ENCODE peak calls at places on chromosomes 13 and 19, in four cellular contexts. M is suprapubic skin, S is tibial nerve, H is stomach. O is an unnamed sample.

GRCh38 chr13:92959790-92960189 is 266.8 kb upstream of the GPC6 start:
- DNase-seq in M (no peak), S (no peak), H (no peak), O (no peak)

GRCh38 chr13:44249439-44249838 is 124.2 kb upstream of the SERP2 start:
- DNase-seq in M (peak; percentile 66), S (peak; percentile 46), H (no peak), O (peak; percentile 91)

GRCh38 chr13:108629353-108629752 is at the start of gene MYO16:
- DNase-seq in M (no peak), S (no peak), H (no peak), O (no peak)

GRCh38 chr13:32051156-32051555 is 19.6 kb downstream of the FRY start:
- DNase-seq in M (no peak), S (no peak), H (no peak), O (no peak)

GRCh38 chr19:53432088-53432661 is 391 bp downstream of the ZNF761 start:
- DNase-seq in M (peak; percentile 73), S (no peak), H (peak; percentile 27), O (peak; percentile 76)

GRCh38 chr13:95349267-95349666 is 48.0 kb upstream of the ABCC4 start:
- DNase-seq in M (no peak), S (no peak), H (no peak), O (no peak)

GRCh38 chr19:4284176-4284958 is 5.3 kb downstream of the SHD start:
- DNase-seq in M (no peak), S (no peak), H (no peak), O (no peak)

GRCh38 chr19:55820037-55820436 is 11.8 kb downstream of the NLRP11 start:
- DNase-seq in M (no peak), S (no peak), H (no peak), O (no peak)

GRCh38 chr19:52778811-52779210 is 7.8 kb downstream of the ZNF600 start:
- DNase-seq in M (no peak), S (no peak), H (no peak), O (no peak)

GRCh38 chr19:7191946-7192691 is 102.1 kb downstream of the INSR start:
- DNase-seq in M (no peak), S (no peak), H (no peak), O (no peak)

GRCh38 chr13:92224052-92224821 is 825.8 kb downstream of the GPC5 start:
- DNase-seq in M (no peak), S (no peak), H (no peak), O (no peak)

GRCh38 chr13:77300176-77301141 is 26.4 kb downstream of the MYCBP2 start:
- DNase-seq in M (no peak), S (no peak), H (no peak), O (no peak)

GRCh38 chr19:50206191-50206590 is 2.8 kb downstream of the MYH14 start:
- DNase-seq in M (no peak), S (no peak), H (no peak), O (no peak)

GRCh38 chr19:36488816-36489138 is 584 bp downstream of the ZNF566 start:
- DNase-seq in M (no peak), S (no peak), H (no peak), O (no peak)

GRCh38 chr13:106212436-106213010 is 322.9 kb downstream of the EFNB2 start:
- DNase-seq in M (no peak), S (no peak), H (no peak), O (no peak)

GRCh38 chr13:59963383-59963782 is 200.3 kb downstream of the DIAPH3 start:
- DNase-seq in M (no peak), S (no peak), H (no peak), O (no peak)

GRCh38 chr13:106752584-106753202 is 184.8 kb upstream of the ARGLU1 start:
- DNase-seq in M (no peak), S (no peak), H (no peak), O (no peak)

GRCh38 chr13:26658972-26659371 is 101.5 kb downstream of the WASF3 start:
- DNase-seq in M (no peak), S (no peak), H (no peak), O (no peak)

GRCh38 chr19:12796146-12797071 is 5.1 kb downstream of the JUNB start:
- DNase-seq in M (peak; percentile 87), S (no peak), H (peak; percentile 79), O (peak; percentile 91)

GRCh38 chr13:73914119-73914518 is 220.1 kb downstream of the KLF12 start:
- DNase-seq in M (no peak), S (no peak), H (no peak), O (no peak)

GRCh38 chr13:42364613-42365000 is 92.7 kb downstream of the AKAP11 start:
- DNase-seq in M (no peak), S (no peak), H (no peak), O (no peak)

DNA sequence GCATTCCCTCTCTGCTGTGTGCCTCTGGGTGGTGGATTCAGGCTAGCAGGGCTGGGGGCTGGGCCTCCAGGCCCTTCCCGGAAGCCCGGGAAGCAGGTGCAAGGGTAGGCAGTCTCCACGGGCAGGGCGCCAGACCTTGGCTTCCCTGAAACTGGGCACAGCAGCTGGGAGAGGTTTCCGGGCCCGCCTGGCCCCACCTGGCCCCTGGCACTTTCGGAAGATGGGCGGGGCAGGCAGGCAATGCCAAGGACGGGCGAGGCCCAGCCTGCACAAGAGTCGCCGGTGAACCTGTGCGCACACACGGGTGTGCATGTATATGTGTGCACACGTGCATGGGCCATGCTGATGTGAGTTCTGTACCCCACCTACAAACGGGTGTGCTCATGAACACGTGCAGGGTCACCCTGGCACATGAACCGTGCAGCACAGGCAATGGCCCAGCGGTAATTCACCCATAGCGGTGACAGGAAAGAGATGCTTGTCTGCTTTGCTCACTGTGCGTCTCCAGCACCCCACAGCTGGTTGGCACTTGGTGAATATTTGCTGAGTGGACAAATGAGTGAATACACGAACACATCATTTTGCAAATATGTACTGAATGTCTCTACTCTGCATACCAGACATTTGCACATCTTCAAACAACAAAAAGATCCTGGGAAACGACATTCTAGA is 15.3 kb downstream of the GADD45B start:
- DNase-seq in M (peak; percentile 85), S (no peak), H (peak; percentile 98), O (no peak)
- TF ChIP-seq EP300 in M (no peak), S (peak; percentile 10), H (no peak), O (no peak)

DNA sequence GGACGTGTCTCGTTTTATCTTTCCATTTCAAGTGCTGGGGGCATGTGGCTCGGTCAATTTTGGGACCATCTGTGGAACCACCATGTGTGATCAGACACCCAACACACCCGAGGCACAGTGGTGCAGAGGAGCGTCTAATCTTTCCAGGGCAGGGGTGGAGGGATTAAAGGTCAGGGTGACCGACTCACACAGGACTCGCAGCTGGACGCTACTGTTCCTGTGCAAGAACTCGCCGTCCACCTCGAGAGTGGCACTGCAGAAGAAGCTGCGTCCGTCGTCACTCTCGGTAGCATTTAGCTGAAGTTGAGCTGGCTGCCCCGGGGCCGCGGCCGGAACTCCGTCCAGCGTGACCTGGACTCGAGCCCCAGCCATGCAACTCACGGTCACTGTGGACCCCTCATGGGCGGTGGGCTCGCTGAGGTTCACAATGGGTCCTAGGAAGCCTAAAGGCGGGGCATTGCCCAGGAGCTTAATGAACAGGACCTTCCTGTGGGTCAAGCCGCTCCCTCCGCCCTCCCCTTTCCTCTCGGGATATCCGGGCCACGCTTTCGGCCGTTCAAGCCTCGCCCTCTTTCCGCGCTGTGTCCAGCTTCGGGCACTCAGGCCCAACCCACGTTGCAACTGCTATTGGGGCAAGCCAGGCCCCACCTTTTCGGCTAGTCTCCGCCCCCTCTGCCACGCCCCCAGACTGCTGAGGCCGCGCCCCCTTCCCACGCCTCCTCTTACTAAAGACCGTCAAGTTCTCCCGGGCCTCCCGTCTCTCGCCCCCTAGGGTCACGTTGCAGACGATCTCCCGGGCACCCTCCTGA is 1.2 kb upstream of the RAVER1 start:
- DNase-seq in M (peak; percentile 98), S (peak; percentile 92), H (peak; percentile 97), O (peak; percentile 98)
- TF ChIP-seq CTCF in M (no peak), S (no peak), H (no peak), O (no peak)

GRCh38 chr13:19088416-19088815 is 93.2 kb downstream of the TUBA3C start:
- DNase-seq in M (no peak), S (no peak), H (no peak), O (no peak)

GRCh38 chr13:19085876-19086275 is 95.7 kb downstream of the TUBA3C start:
- DNase-seq in M (no peak), S (no peak), H (no peak), O (no peak)

GRCh38 chr13:19083340-19083739 is 98.3 kb downstream of the TUBA3C start:
- DNase-seq in M (no peak), S (no peak), H (no peak), O (no peak)

GRCh38 chr13:19089315-19089714 is 92.3 kb downstream of the TUBA3C start:
- DNase-seq in M (no peak), S (no peak), H (no peak), O (no peak)

DNA sequence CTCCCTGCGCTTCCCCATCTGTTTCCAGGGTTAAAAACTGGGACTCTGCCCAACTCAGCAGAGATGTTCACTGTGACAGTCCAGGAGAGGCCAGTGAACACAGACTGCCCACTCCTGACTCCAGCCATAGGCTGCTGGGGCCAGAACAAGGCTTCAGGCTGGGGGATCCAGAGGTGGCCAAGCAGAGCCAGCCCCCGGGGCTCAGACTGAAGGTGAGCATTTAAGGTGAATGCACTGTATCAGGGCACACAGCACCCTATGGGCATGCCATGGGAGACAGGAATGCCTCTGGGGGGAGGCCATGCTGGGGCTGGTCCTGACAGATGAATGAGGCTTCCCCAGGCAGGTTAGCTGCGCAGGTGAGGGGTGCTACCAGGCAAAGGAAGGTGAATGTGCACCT is 96.4 kb downstream of the TUBA3C start:
- DNase-seq in M (no peak), S (no peak), H (no peak), O (no peak)
- H3K4me3 ChIP-seq in M (no peak overlapping the region), S (no peak overlapping the region), H (no peak overlapping the region), O (no peak overlapping the region)

GRCh38 chr19:28553005-28553404 is 659.9 kb downstream of the UQCRFS1 start:
- DNase-seq in M (no peak), S (no peak), H (no peak), O (no peak)
- TF ChIP-seq EP300 in M (no peak), S (no peak), H (no peak), O (no peak)

GRCh38 chr19:10106100-10106936 is at the start of gene PPAN:
- DNase-seq in M (peak; percentile 99), S (peak; percentile 97), H (peak; percentile 99), O (peak; percentile 99)
- TF ChIP-seq CTCF in M (no peak), S (no peak), H (no peak), O (no peak)

GRCh38 chr13:27792393-27793218 is at the start of gene GSX1:
- DNase-seq in M (no peak), S (peak; percentile 19), H (peak; percentile 72), O (no peak)
- H3K4me3 ChIP-seq in M (peak within 1 kb of the TSS; percentile 45), S (peak within 1 kb of the TSS; percentile 6), H (peak within 1 kb of the TSS; percentile 34), O (peak within 1 kb of the TSS; percentile 23)

GRCh38 chr19:1172353-1173159 is 1.5 kb downstream of the SBNO2 start:
- DNase-seq in M (peak; percentile 85), S (no peak), H (peak; percentile 63), O (peak; percentile 88)
- TF ChIP-seq EP300 in M (no peak), S (peak; percentile 36), H (no peak), O (no peak)

GRCh38 chr13:67366533-67366932 is 136.4 kb upstream of the PCDH9 start:
- DNase-seq in M (no peak), S (no peak), H (no peak), O (no peak)
- TF ChIP-seq CTCF in M (no peak), S (no peak), H (no peak), O (no peak)

O was measured in sigmoid colon.